ENCODE peak calls at places on chromosomes 3 and 15, in seven cellular contexts. B is MM.1S; G is KG1; U is amniotic stem cell; I is left colon; F is fibroblast of lung; L is stimulated activated CD4-positive, alpha-beta T cell treated with anti-CD3 and anti-CD28 coated beads, Interleukin-4, amount 100 ng/mL, for 24 hours. X is an unnamed sample.

GRCh38 chr3:134652409-134652831 is 1.6 kb upstream of the KY start:
- DNase-seq in B (no peak), G (no peak), U (no peak), I (no peak), F (no peak), L (no peak), X (no peak)

GRCh38 chr3:196936288-196936687 is 6.0 kb downstream of the NCBP2 start:
- DNase-seq in B (no peak), G (no peak), U (no peak), I (no peak), F (no peak), L (no peak), X (no peak)

GRCh38 chr3:126485956-126486884 is 10.5 kb upstream of the ZXDC start:
- DNase-seq in B (no peak), G (no peak), U (no peak), I (no peak), F (no peak), L (no peak), X (no peak)

GRCh38 chr3:158765518-158766205 is 33.4 kb upstream of the RARRES1 start:
- DNase-seq in B (no peak), G (no peak), U (no peak), I (no peak), F (no peak), L (no peak), X (no peak)

GRCh38 chr3:4550957-4551754 is 58.0 kb downstream of the ITPR1 start:
- DNase-seq in B (no peak), G (no peak), U (no peak), I (no peak), F (peak), L (no peak), X (no peak)

GRCh38 chr3:105866656-105867653 is 1.9 kb downstream of the CBLB start:
- DNase-seq in B (peak), G (no peak), U (peak), I (peak), F (peak), L (no peak), X (no peak)

GRCh38 chr15:87707581-87708130 is 548.9 kb downstream of the NTRK3 start:
- DNase-seq in B (no peak), G (no peak), U (no peak), I (no peak), F (no peak), L (no peak), X (no peak)

GRCh38 chr3:98573231-98573728 is 20.1 kb downstream of the CPOX start:
- DNase-seq in B (no peak), G (no peak), U (no peak), I (no peak), F (peak), L (no peak), X (no peak)

GRCh38 chr3:179882322-179882721 is 154.4 kb downstream of the PEX5L start:
- DNase-seq in B (peak), G (no peak), U (no peak), I (no peak), F (no peak), L (no peak), X (no peak)

GRCh38 chr15:25739687-25740121 is 123.4 kb downstream of the ATP10A start:
- DNase-seq in B (peak), G (peak), U (no peak), I (no peak), F (peak), L (peak), X (no peak)

GRCh38 chr15:31047437-31047836 is 54.1 kb downstream of the TRPM1 start:
- DNase-seq in B (no peak), G (no peak), U (no peak), I (no peak), F (no peak), L (no peak), X (no peak)

GRCh38 chr15:29345549-29346525 is 76.2 kb upstream of the NSMCE3 start:
- DNase-seq in B (no peak), G (no peak), U (no peak), I (no peak), F (no peak), L (no peak), X (no peak)

GRCh38 chr3:71121429-71122167 is 461.9 kb downstream of the FOXP1 start:
- DNase-seq in B (no peak), G (no peak), U (no peak), I (no peak), F (no peak), L (peak), X (no peak)

GRCh38 chr3:53696401-53697172 is 149.6 kb downstream of the CHDH start:
- DNase-seq in B (no peak), G (no peak), U (no peak), I (no peak), F (peak), L (no peak), X (no peak)

GRCh38 chr15:25527118-25527517 is 88.3 kb upstream of the UBE3A start:
- DNase-seq in B (no peak), G (no peak), U (no peak), I (no peak), F (no peak), L (no peak), X (no peak)

GRCh38 chr3:146889616-146890015 is 284.5 kb upstream of the PLSCR5 start:
- DNase-seq in B (no peak), G (no peak), U (no peak), I (no peak), F (no peak), L (no peak), X (no peak)

X was measured in stimulated activated naive CD4-positive, alpha-beta T cell treated with Interleukin-2 at 50 U/mL for 16 hours.